ENCODE peak calls at places on chromosomes 2 and 18, in four cellular contexts. F is HepG2, M is GM12878, G is K562. K is an unnamed sample.

GRCh38 chr2:40540026-40540425 is 88.1 kb upstream of the SLC8A1 start:
- DNase-seq in M (no peak), F (no peak), G (no peak), K (no peak)

GRCh38 chr2:15981646-15982045 is 41.3 kb downstream of the MYCN start:
- DNase-seq in G (no peak), F (no peak), M (no peak), K (no peak)

GRCh38 chr2:98457045-98457696 is 12.5 kb downstream of the INPP4A start:
- DNase-seq in M (no peak), F (no peak), G (no peak), K (no peak)

GRCh38 chr2:31337860-31338259 is 76.7 kb downstream of the XDH start:
- DNase-seq in M (no peak), F (no peak), G (no peak), K (no peak)

GRCh38 chr2:61210332-61210981 is 48.5 kb downstream of the C2orf74 start:
- DNase-seq in M (no peak), G (no peak), F (peak; percentile 34), K (no peak)

GRCh38 chr18:59606193-59607175 is 90.7 kb downstream of the CCBE1 start:
- DNase-seq in G (no peak), M (no peak), F (no peak), K (no peak)

GRCh38 chr2:165778653-165779451 is 15.2 kb downstream of the GALNT3 start:
- DNase-seq in G (peak; percentile 12), M (no peak), F (peak; percentile 41), K (peak; percentile 17)

GRCh38 chr2:190974629-190975361 is 39.2 kb downstream of the STAT1 start:
- DNase-seq in G (no peak), F (no peak), M (no peak), K (no peak)

GRCh38 chr2:26685943-26686839 is 6.3 kb upstream of the KCNK3 start:
- DNase-seq in M (no peak), G (no peak), F (no peak), K (no peak)

GRCh38 chr2:223654384-223654915 is 52.3 kb upstream of the SCG2 start:
- DNase-seq in G (no peak), F (no peak), M (no peak), K (no peak)

GRCh38 chr2:7012141-7012809 is 95.1 kb downstream of the RNF144A start:
- DNase-seq in M (no peak), F (no peak), G (no peak), K (no peak)

GRCh38 chr18:26419746-26420145 is 128.6 kb downstream of the KCTD1 start:
- DNase-seq in F (no peak), M (no peak), G (no peak), K (no peak)

GRCh38 chr2:201261471-201261870 is 1.1 kb downstream of the CASP8 start:
- DNase-seq in G (no peak), F (no peak), M (no peak), K (no peak)

GRCh38 chr2:153474407-153474806 is 4.2 kb downstream of the RPRM start:
- DNase-seq in M (no peak), G (no peak), F (no peak), K (no peak)

GRCh38 chr2:226873051-226873620 is 37.3 kb downstream of the RHBDD1 start:
- DNase-seq in F (no peak), G (no peak), M (no peak), K (no peak)

DNA sequence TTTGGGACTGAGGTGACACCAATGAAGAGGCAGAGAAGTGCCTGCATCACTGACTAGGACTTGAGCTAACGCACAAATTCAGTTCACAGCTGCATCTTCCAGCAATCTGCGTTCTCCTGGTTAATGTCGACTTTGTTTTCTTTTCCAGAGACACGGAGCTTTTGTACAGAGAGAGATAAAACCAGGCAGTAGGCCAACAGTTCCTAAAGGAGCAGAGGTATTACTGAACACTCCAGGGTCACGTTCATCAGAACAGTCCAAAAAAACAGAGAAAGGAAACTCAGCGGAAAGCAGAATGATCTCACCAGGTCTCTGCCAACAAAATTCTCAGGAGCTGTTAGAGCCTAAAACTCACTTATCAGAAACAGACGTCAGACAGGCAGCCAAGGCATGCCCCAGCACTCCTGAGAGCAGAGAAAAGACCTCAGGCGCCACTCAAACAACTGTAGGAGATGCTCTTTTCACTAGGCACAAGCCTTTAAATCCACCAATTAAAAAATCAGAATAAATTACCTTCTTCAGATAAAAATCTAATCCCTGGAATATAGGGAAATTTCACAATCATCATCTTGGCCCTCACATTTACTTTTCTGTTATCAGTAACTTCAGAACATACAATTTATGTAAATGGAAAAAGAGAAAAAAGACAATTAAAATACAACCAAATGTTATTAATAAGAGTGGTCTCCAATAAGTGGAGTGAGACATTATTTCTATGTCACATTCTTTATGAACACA is 95.9 kb upstream of the SPTBN1 start:
- DNase-seq in G (no peak), F (no peak), M (no peak), K (no peak)
- TF ChIP-seq NR2C2 in G (no peak), F (no peak), M (no peak), K (no peak)

GRCh38 chr2:218806346-218806978 is 24.5 kb downstream of the CYP27A1 start:
- DNase-seq in G (no peak), M (peak; percentile 32), F (peak; percentile 91), K (no peak)
- TF ChIP-seq NR2C2 in G (no peak), M (no peak), F (peak; percentile 57), K (no peak)

GRCh38 chr18:10927980-10928605 is 221.3 kb downstream of the PIEZO2 start:
- DNase-seq in F (no peak), G (no peak), M (peak; percentile 72), K (no peak)

GRCh38 chr18:10926565-10927194 is 222.7 kb downstream of the PIEZO2 start:
- DNase-seq in M (peak; percentile 47), G (no peak), F (no peak), K (no peak)

GRCh38 chr18:10930078-10930477 is 219.3 kb downstream of the PIEZO2 start:
- DNase-seq in M (no peak), F (no peak), G (no peak), K (no peak)

GRCh38 chr18:10928971-10929373 is 220.4 kb downstream of the PIEZO2 start:
- DNase-seq in M (peak; percentile 87), F (no peak), G (no peak), K (no peak)

GRCh38 chr18:10927290-10927979 is 221.9 kb downstream of the PIEZO2 start:
- DNase-seq in F (no peak), G (no peak), M (no peak), K (no peak)
- TF ChIP-seq NR2C2 in F (no peak), G (no peak), M (no peak), K (no peak)

DNA sequence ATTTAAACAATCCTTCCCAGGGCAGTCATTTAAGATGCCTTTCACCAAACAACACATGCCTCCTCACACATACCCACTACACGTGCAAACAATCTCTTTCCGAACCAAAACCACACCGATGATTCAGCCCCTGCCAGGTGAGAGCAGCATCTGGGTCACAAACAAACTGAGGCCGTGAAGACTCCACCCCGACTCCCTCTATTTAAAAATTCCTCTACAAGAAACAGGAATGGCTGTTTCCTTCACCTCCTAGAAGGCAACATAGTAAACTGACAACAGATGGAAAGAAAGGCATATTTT is 8.6 kb downstream of the CYB5A start:
- DNase-seq in G (no peak), M (no peak), F (no peak), K (no peak)
- TF ChIP-seq NR2C2 in G (no peak), M (no peak), F (no peak), K (no peak)

K was measured in WTC11.